ENCODE peak calls at places on chromosomes 4 and X, in five cellular contexts. I, C, E, B and Z are unnamed samples.

GRCh38 chr4:87053064-87053693 is 118.4 kb downstream of the AFF1 start:
- DNase-seq in E (no peak), B (no peak), I (no peak), C (no peak), Z (no peak)

GRCh38 chr4:83083925-83084475 is 30.5 kb downstream of the PLAC8 start:
- DNase-seq in E (no peak), B (peak; percentile 55), I (no peak), C (no peak), Z (no peak)

GRCh38 chr4:183987987-183988392 is 82.9 kb downstream of the STOX2 start:
- DNase-seq in I (no peak), B (no peak), E (peak; percentile 10), C (peak; percentile 72), Z (peak; percentile 43)

GRCh38 chr4:1074077-1074476 is 39.3 kb downstream of the RNF212 start:
- DNase-seq in I (no peak), C (no peak), B (no peak), E (no peak), Z (no peak)

GRCh38 chr4:185587444-185588161 is 52.3 kb upstream of the PDLIM3 start:
- DNase-seq in C (no peak), I (no peak), E (no peak), B (peak; percentile 70), Z (no peak)

GRCh38 chrX:18933611-18934010 is 50.3 kb downstream of the PHKA2 start:
- DNase-seq in C (no peak), E (no peak), I (no peak), B (no peak), Z (no peak)

GRCh38 chr4:75490155-75490554 is 24.0 kb downstream of the RCHY1 start:
- DNase-seq in B (no peak), E (no peak), I (no peak), C (no peak), Z (no peak)

GRCh38 chr4:104901438-104901837 is 245.2 kb upstream of the TET2 start:
- DNase-seq in E (no peak), B (no peak), C (no peak), I (no peak), Z (no peak)

GRCh38 chr4:86791126-86791525 is 58.1 kb downstream of the SLC10A6 start:
- DNase-seq in E (no peak), I (no peak), C (no peak), B (no peak), Z (no peak)

GRCh38 chr4:8405516-8405875 is 35.0 kb downstream of the ACOX3 start:
- DNase-seq in E (no peak), I (no peak), B (no peak), C (no peak), Z (no peak)